ENCODE peak calls at places on chromosome 15, in five cellular contexts. L, M, R, O and G are unnamed samples.

GRCh38 chr15:90106522-90107117 is 4.4 kb upstream of the IDH2 start:
- DNase-seq in L (peak), M (no peak), R (peak), O (no peak), G (peak)

GRCh38 chr15:70741677-70742293 is 21.6 kb downstream of the UACA start:
- DNase-seq in L (peak), M (no peak), R (peak), O (no peak), G (peak)

GRCh38 chr15:57554063-57554820 is 37.5 kb upstream of the MYZAP start:
- DNase-seq in L (peak), M (no peak), R (peak), O (peak), G (no peak)

GRCh38 chr15:38130739-38131498 is 121.7 kb upstream of the SPRED1 start:
- DNase-seq in L (peak), M (peak), R (peak), O (peak), G (peak)

GRCh38 chr15:72338617-72339321 is 18.8 kb upstream of the CELF6 start:
- DNase-seq in L (peak), M (no peak), R (peak), O (no peak), G (no peak)

GRCh38 chr15:32003558-32003957 is 26.8 kb upstream of the CHRNA7 start:
- DNase-seq in L (no peak), M (no peak), R (no peak), O (no peak), G (no peak)

GRCh38 chr15:78800189-78800588 is 11.1 kb downstream of the ADAMTS7 start:
- DNase-seq in L (no peak), M (no peak), R (no peak), O (no peak), G (no peak)

GRCh38 chr15:89362203-89363101 is 27.8 kb upstream of the POLG start:
- DNase-seq in L (no peak), M (no peak), R (no peak), O (peak), G (no peak)

GRCh38 chr15:60326824-60327654 is 70.7 kb downstream of the ANXA2 start:
- DNase-seq in L (peak), M (no peak), R (peak), O (no peak), G (no peak)

GRCh38 chr15:84669726-84670125 is 11.7 kb upstream of the NMB start:
- DNase-seq in L (no peak), M (no peak), R (no peak), O (no peak), G (no peak)

GRCh38 chr15:53251998-53252397 is 461.9 kb upstream of the ONECUT1 start:
- DNase-seq in L (no peak), M (no peak), R (no peak), O (no peak), G (no peak)

GRCh38 chr15:81133782-81134461 is at the start of gene CFAP161:
- DNase-seq in L (peak), M (peak), R (peak), O (peak), G (no peak)